ENCODE peak calls at places on chromosomes 16 and 17, in four cellular contexts. J is IMR-90, E is GM10248, P is fibroblast of pulmonary artery. M is an unnamed sample.

GRCh38 chr17:18014006-18014405 is 25.0 kb downstream of the ATPAF2 start:
- DNase-seq in J (no peak), E (no peak), P (no peak), M (peak)

GRCh38 chr16:12535535-12536411 is 267.9 kb downstream of the CPPED1 start:
- DNase-seq in J (no peak), E (peak), P (peak), M (no peak)

GRCh38 chr17:20066253-20066652 is 57.1 kb downstream of the SPECC1 start:
- DNase-seq in J (peak), E (no peak), P (peak), M (no peak)

GRCh38 chr17:42246515-42246914 is 29.7 kb downstream of the STAT5B start:
- DNase-seq in J (peak), E (no peak), P (no peak), M (no peak)

GRCh38 chr16:20181386-20181785 is 107.7 kb upstream of the GPR139 start:
- DNase-seq in J (no peak), E (no peak), P (no peak), M (no peak)

GRCh38 chr16:62157544-62157943 is 121.3 kb upstream of the CDH8 start:
- DNase-seq in J (no peak), E (no peak), P (no peak), M (no peak)

GRCh38 chr17:76134911-76135809 is 5.9 kb downstream of the FOXJ1 start:
- DNase-seq in J (no peak), E (no peak), P (no peak), M (peak)

GRCh38 chr16:89847056-89847929 is 19.0 kb downstream of the SPIRE2 start:
- DNase-seq in J (no peak), E (no peak), P (no peak), M (no peak)

GRCh38 chr17:19238167-19238505 is 970 bp downstream of the EPN2 start:
- DNase-seq in J (no peak), E (peak), P (no peak), M (no peak)

GRCh38 chr16:4244254-4244812 is 2.5 kb upstream of the SRL start:
- DNase-seq in J (peak), E (no peak), P (no peak), M (no peak)

GRCh38 chr17:79874329-79874981 is 35.2 kb upstream of the CBX4 start:
- DNase-seq in J (peak), E (peak), P (peak), M (no peak)

GRCh38 chr17:49557204-49558024 is 18.3 kb upstream of the NXPH3 start:
- DNase-seq in J (peak), E (peak), P (peak), M (no peak)

GRCh38 chr16:63188076-63188771 is 1152.0 kb upstream of the CDH8 start:
- DNase-seq in J (no peak), E (no peak), P (no peak), M (no peak)

GRCh38 chr17:49989518-49989880 is 5.5 kb downstream of the DLX3 start:
- DNase-seq in J (no peak), E (no peak), P (no peak), M (no peak)

GRCh38 chr17:350706-351435 is 1.7 kb downstream of the RPH3AL start:
- DNase-seq in J (no peak), E (no peak), P (peak), M (no peak)

GRCh38 chr17:28398280-28398981 is 7.6 kb downstream of the SLC46A1 start:
- DNase-seq in J (peak), E (no peak), P (no peak), M (peak)

GRCh38 chr17:33838281-33838680 is 416.8 kb upstream of the CCL2 start:
- DNase-seq in J (no peak), E (no peak), P (no peak), M (no peak)

GRCh38 chr16:1159973-1160772 is 7.3 kb downstream of the CACNA1H start:
- DNase-seq in J (no peak), E (no peak), P (no peak), M (no peak)

GRCh38 chr17:82702161-82702932 is 3.8 kb upstream of the RAB40B start:
- DNase-seq in J (no peak), E (no peak), P (no peak), M (peak)

GRCh38 chr16:31373235-31373634 is 18.3 kb downstream of the ITGAX start:
- DNase-seq in J (no peak), E (no peak), P (no peak), M (no peak)

GRCh38 chr16:75742424-75743047 is 16.2 kb upstream of the CPHXL start:
- DNase-seq in J (no peak), E (no peak), P (no peak), M (no peak)

GRCh38 chr17:48037924-48038323 is 327 bp upstream of the COPZ2 start:
- DNase-seq in J (no peak), E (no peak), P (no peak), M (no peak)

GRCh38 chr17:17750881-17751280 is 69.6 kb downstream of the RAI1 start:
- DNase-seq in J (no peak), E (peak), P (no peak), M (no peak)

GRCh38 chr17:38728290-38728831 is 1.8 kb upstream of the CISD3 start:
- DNase-seq in J (no peak), E (no peak), P (no peak), M (no peak)

GRCh38 chr17:50946891-50947843 is 81.0 kb upstream of the TOB1 start:
- DNase-seq in J (no peak), E (no peak), P (no peak), M (peak)

GRCh38 chr16:10529895-10530669 is 50.3 kb downstream of the EMP2 start:
- DNase-seq in J (no peak), E (no peak), P (no peak), M (no peak)

GRCh38 chr16:79098897-79099296 is 501.6 kb downstream of the MAF start:
- DNase-seq in J (no peak), E (no peak), P (no peak), M (no peak)

GRCh38 chr17:27523712-27524111 is 67.5 kb downstream of the KSR1 start:
- DNase-seq in J (no peak), E (no peak), P (no peak), M (no peak)

GRCh38 chr16:30369091-30369937 is 980 bp downstream of the TBC1D10B start:
- DNase-seq in J (no peak), E (no peak), P (no peak), M (no peak)

DNA sequence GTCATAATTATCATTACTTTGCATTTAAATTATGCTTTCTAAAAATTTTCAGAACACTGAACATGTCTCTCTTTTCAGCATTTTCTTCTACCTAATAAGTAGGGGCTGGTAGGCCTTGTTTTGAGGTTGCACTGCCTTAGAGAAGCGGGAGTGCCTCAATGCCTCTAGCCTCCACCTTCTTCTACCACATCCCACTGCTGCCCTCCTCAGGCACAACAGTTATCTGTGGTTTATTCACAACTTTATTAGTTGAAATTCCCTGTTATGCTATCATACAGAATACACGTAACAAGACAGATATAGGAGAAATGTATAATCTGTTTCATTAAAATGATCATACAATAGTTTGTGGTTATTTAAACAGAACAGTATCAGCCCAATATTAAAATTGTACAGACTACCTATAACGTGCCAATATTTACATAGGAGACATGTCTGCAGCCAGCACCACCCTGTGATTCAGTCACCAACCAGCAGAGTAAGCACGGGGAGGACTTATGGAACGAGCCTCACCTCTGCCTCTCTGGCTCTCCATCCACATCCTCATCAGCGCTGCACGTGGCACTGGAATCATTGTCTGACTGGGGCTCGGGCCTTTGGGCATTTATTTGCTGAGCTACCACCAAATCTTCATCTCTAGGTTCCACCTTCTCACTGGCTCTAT is 101.2 kb downstream of the TTC19 start:
- DNase-seq in J (no peak), E (no peak), P (peak), M (no peak)
- TF ChIP-seq CTCF in J (no peak), E (no peak), P (peak), M (no peak)

GRCh38 chr17:35119370-35120185 is at the start of gene RAD51D:
- DNase-seq in J (peak), E (peak), P (peak), M (no peak)
- TF ChIP-seq CTCF in J (peak), E (peak), P (peak), M (peak)

GRCh38 chr17:74873036-74873873 is 461 bp upstream of the FDXR start:
- DNase-seq in J (peak), E (peak), P (peak), M (peak)
- TF ChIP-seq CTCF in J (no peak), E (no peak), P (no peak), M (no peak)

GRCh38 chr17:37239690-37240344 is 136.0 kb upstream of the C17orf78 start:
- DNase-seq in J (peak), E (peak), P (peak), M (no peak)
- TF ChIP-seq CTCF in J (peak), E (peak), P (peak), M (peak)